ENCODE peak calls at places on chromosomes 4 and X, in seven cellular contexts. G is GM12891, S is A549, R is GM12892, W is HCT116, H is right lobe of liver, U is NB4. Z is an unnamed sample.

GRCh38 chr4:76498550-76498949 is 63.5 kb downstream of the SHROOM3 start:
- DNase-seq in G (no peak), S (no peak), R (no peak), W (no peak), H (no peak), U (no peak), Z (no peak)

GRCh38 chrX:24146283-24146865 is 3.2 kb upstream of the ZFX start:
- DNase-seq in G (no peak), S (peak), R (no peak), W (no peak), H (no peak), U (peak), Z (no peak)

GRCh38 chrX:130304587-130305368 is 34.9 kb upstream of the SLC25A14 start:
- DNase-seq in G (no peak), S (no peak), R (no peak), W (no peak), H (no peak), U (no peak), Z (no peak)

GRCh38 chrX:105464611-105465010 is 244.1 kb upstream of the TEX13A start:
- DNase-seq in G (no peak), S (no peak), R (no peak), W (no peak), H (no peak), U (no peak), Z (no peak)

GRCh38 chr4:80249144-80249543 is 17.3 kb upstream of the FGF5 start:
- DNase-seq in G (no peak), S (no peak), R (no peak), W (no peak), H (no peak), U (no peak), Z (no peak)

GRCh38 chr4:185950891-185951290 is 118.1 kb upstream of the TLR3 start:
- DNase-seq in G (no peak), S (no peak), R (no peak), W (no peak), H (no peak), U (no peak), Z (no peak)

GRCh38 chrX:109393859-109394258 is 88.0 kb downstream of the GUCY2F start:
- DNase-seq in G (no peak), S (peak), R (no peak), W (no peak), H (no peak), U (peak), Z (no peak)

GRCh38 chr4:139843643-139844042 is 178.0 kb downstream of the MGST2 start:
- DNase-seq in G (no peak), S (no peak), R (no peak), W (no peak), H (no peak), U (peak), Z (no peak)

GRCh38 chr4:38949416-38950051 is 81.9 kb downstream of the FAM114A1 start:
- DNase-seq in G (no peak), S (no peak), R (no peak), W (no peak), H (no peak), U (no peak), Z (no peak)

GRCh38 chr4:119615068-119615744 is 13.4 kb downstream of the PDE5A start:
- DNase-seq in G (no peak), S (no peak), R (no peak), W (no peak), H (no peak), U (peak), Z (no peak)

GRCh38 chrX:16087081-16087480 is 36.3 kb upstream of the GRPR start:
- DNase-seq in G (no peak), S (no peak), R (no peak), W (no peak), H (no peak), U (no peak), Z (no peak)

GRCh38 chrX:135923353-135923752 is 29.8 kb downstream of the SAGE1 start:
- DNase-seq in G (no peak), S (peak), R (no peak), W (peak), H (no peak), U (no peak), Z (no peak)

GRCh38 chrX:95044331-95044730 is 1370.3 kb downstream of the FAM133A start:
- DNase-seq in G (no peak), S (no peak), R (no peak), W (no peak), H (no peak), U (no peak), Z (no peak)

DNA sequence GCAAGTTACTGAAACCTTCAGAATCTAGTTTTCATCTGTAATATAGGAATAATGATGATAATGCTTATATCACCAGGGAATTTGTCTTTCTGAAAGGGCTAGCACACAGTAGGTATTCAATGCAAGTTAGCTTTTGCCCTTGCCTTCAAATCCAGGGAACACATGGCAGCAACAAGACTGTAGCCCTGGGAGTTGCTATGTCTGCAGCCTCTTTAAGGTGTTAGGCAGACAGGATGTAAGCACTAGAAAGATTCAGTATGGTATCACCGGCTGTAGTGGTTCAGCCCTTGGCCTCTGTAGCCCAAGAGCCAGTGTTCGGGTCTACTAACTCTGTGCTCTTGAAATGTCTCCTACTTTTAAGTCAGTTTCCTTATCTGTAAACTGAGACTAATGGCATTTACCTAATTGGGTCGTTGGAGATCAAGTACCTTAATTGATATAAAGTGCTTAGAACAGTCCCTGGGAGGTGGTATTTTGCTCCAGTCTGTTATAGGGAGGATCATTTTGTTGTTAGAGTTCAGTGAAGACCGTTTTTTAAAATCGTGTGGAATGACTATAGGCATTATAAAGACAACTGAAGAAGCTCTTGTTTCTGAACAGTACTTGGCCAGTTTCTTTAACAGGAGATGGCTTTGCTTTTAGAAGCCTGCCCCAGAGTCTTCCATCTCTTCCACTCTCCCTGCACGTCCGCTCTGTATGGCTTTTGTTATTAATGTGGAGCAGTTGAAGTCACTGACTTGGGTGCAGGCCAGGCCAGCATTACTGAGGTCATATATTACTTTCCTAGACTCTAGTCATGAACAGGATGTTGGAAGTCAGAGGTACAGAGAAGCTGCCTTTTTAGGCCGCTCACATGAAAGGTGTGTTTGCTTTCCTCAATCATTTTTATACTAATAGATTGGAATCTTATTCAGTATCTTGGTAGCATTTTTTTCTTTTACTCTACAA is 44.8 kb downstream of the GAB1 start:
- DNase-seq in G (no peak), S (no peak), R (no peak), W (no peak), H (peak), U (no peak), Z (peak)
- TF ChIP-seq POLR2A in G (no peak), S (no peak), R (no peak), W (no peak), H (no peak), U (no peak), Z (no peak)

GRCh38 chr4:183638436-183638835 is 20.5 kb downstream of the RWDD4 start:
- DNase-seq in G (no peak), S (no peak), R (no peak), W (no peak), H (no peak), U (no peak), Z (no peak)

GRCh38 chr4:183636488-183636887 is 22.5 kb downstream of the RWDD4 start:
- DNase-seq in G (no peak), S (peak), R (no peak), W (no peak), H (no peak), U (no peak), Z (peak)

GRCh38 chr4:183635737-183636136 is 23.2 kb downstream of the RWDD4 start:
- DNase-seq in G (no peak), S (no peak), R (no peak), W (no peak), H (no peak), U (no peak), Z (no peak)

GRCh38 chr4:183637461-183637860 is 21.5 kb downstream of the RWDD4 start:
- DNase-seq in G (no peak), S (no peak), R (no peak), W (no peak), H (no peak), U (no peak), Z (no peak)

DNA sequence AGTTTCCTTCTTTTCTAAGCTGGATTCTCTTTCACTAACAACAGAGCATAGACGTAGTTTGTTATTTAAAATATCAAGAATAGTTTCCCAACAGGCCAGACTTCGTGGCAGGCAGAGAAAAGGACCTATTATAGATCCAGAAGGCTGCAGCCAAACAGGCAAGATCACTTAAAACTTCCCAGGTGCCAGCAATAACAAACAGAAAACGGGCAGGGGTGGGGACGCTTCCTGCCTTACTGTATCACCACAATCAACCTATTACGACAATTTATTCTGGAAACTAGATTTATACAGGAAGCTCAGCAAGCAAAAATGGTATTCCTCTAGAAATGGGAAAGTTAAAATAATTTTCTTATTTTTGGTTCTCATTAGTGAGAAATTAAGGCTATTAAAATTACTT is 22.1 kb downstream of the RWDD4 start:
- DNase-seq in G (no peak), S (peak), R (no peak), W (no peak), H (no peak), U (no peak), Z (no peak)
- TF ChIP-seq POLR2A in G (no peak), S (no peak), R (no peak), W (no peak), H (no peak), U (no peak), Z (no peak)

GRCh38 chr4:24730256-24731001 is 64.9 kb upstream of the SOD3 start:
- DNase-seq in G (no peak), S (no peak), R (no peak), W (no peak), H (no peak), U (no peak), Z (peak)

GRCh38 chr4:24729041-24729730 is 66.2 kb upstream of the SOD3 start:
- DNase-seq in G (no peak), S (no peak), R (no peak), W (no peak), H (no peak), U (no peak), Z (no peak)

GRCh38 chr4:24722026-24722568 is 73.3 kb upstream of the SOD3 start:
- DNase-seq in G (no peak), S (peak), R (no peak), W (no peak), H (no peak), U (peak), Z (no peak)

GRCh38 chr4:24731448-24731847 is 63.9 kb upstream of the SOD3 start:
- DNase-seq in G (no peak), S (no peak), R (no peak), W (no peak), H (no peak), U (no peak), Z (no peak)

GRCh38 chr4:24727390-24727789 is 68.0 kb upstream of the SOD3 start:
- DNase-seq in G (no peak), S (no peak), R (no peak), W (no peak), H (no peak), U (no peak), Z (no peak)
- TF ChIP-seq POLR2A in G (no peak), S (no peak), R (no peak), W (no peak), H (no peak), U (no peak), Z (no peak)

DNA sequence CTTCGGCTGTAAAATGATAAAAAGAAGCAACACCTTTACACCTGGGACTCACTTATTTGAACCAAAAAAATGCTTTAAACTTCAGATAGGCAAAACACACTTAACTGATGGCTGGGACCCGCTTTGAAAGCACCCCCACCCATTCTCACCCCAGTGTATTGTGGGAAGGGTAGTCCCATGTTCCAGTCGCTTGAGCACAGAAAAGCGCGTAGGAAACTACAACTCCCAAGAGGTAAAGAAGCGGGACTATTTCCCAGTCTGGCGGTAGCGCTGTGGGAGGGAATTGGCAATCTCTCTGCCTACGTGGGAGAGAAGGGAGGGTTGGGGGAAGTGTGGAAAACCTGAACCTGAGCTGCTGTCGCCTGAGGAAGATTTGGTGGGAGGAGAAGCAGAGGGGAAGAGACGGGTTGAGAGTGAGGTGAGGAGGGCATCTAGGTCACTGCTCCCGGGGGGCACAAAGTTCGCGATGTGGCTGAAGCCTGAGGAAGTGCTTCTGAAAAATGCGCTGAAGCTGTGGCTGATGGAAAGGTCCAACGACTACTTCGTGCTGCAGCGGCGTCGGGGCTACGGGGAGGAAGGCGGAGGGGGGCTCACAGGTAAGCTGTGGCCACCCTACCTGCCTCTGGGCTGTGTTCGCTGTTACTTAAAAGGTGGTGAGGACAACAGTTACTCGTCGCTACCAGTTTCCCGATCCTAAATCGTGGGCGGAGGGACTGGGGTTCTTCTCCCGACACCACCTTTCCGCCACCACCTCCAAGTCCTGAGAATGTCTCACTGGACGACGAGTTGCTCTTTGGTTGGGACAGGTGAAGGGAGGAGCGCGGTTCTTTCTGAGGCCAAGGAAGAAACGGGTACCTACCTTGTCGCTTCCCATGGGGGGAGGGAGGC is at the start of gene TBC1D8B:
- DNase-seq in G (no peak), S (peak), R (peak), W (peak), H (peak), U (peak), Z (peak)
- TF ChIP-seq POLR2A in G (no peak), S (peak), R (no peak), W (no peak), H (no peak), U (no peak), Z (peak)

GRCh38 chr4:1711906-1712215 is 258 bp downstream of the SLBP start:
- DNase-seq in G (no peak), S (no peak), R (no peak), W (no peak), H (no peak), U (no peak), Z (no peak)

GRCh38 chr4:1711055-1711905 is 839 bp downstream of the SLBP start:
- DNase-seq in G (no peak), S (peak), R (no peak), W (no peak), H (peak), U (peak), Z (peak)

GRCh38 chr4:1714303-1715001 is 2.3 kb upstream of the SLBP start:
- DNase-seq in G (no peak), S (peak), R (no peak), W (no peak), H (no peak), U (peak), Z (no peak)

GRCh38 chr4:1713003-1713397 is 881 bp upstream of the SLBP start:
- DNase-seq in G (no peak), S (no peak), R (no peak), W (no peak), H (no peak), U (no peak), Z (no peak)

DNA sequence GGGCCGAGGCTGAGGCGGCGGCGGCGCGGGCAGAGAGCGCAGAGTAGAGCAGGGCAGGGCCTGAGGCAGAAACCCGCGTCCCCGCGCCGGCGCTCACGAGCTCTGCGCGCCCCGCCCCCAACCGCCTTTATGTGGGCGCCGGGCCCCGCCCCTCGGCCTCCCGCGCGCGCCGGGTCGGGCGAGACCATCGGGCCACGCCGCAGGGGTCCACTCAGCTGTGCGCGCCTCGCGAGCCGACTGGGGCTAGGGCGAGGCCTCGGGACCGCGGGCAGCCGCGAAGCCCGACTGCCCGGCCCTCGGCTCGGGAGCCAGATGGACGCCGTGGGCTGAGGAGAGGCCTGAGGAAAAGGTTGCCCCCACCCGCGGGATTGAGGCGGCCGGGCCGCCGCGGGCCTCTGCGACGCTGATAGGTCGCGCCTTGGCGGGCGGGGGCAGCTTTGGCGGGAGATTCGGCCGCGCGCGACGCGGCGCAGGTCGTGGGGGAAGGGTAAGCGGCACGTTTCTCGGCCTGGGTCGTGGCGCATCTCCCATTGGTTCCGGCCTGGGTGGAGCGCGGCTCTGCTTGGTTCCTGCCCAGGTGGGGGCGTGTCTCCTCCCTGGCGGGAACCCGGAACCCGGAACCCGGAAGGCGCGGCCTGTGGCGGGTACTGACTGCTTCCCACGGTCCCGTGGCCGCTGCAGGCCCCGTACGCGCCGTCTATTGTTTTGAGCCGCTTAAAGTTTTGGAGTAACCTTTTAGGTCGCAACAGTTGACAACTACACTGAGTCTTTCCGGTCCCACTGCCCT is at the start of gene SLBP:
- DNase-seq in G (peak), S (peak), R (peak), W (peak), H (peak), U (peak), Z (peak)
- TF ChIP-seq POLR2A in G (peak), S (peak), R (peak), W (peak), H (peak), U (peak), Z (peak)

GRCh38 chrX:150874448-150874847 is 24.0 kb downstream of the CD99L2 start:
- DNase-seq in G (no peak), S (no peak), R (no peak), W (no peak), H (no peak), U (no peak), Z (no peak)
- TF ChIP-seq POLR2A in G (no peak), S (no peak), R (no peak), W (no peak), H (no peak), U (no peak), Z (no peak)

GRCh38 chr4:41713768-41714167 is 34.8 kb downstream of the PHOX2B start:
- DNase-seq in G (no peak), S (no peak), R (no peak), W (no peak), H (no peak), U (no peak), Z (no peak)

GRCh38 chr4:41718907-41719306 is 29.6 kb downstream of the PHOX2B start:
- DNase-seq in G (no peak), S (no peak), R (no peak), W (no peak), H (no peak), U (no peak), Z (no peak)

GRCh38 chr4:41714601-41715000 is 33.9 kb downstream of the PHOX2B start:
- DNase-seq in G (no peak), S (no peak), R (no peak), W (no peak), H (no peak), U (no peak), Z (no peak)

GRCh38 chr4:41712413-41712812 is 36.1 kb downstream of the PHOX2B start:
- DNase-seq in G (no peak), S (no peak), R (no peak), W (no peak), H (no peak), U (no peak), Z (no peak)

GRCh38 chr4:41715155-41715554 is 33.4 kb downstream of the PHOX2B start:
- DNase-seq in G (no peak), S (no peak), R (no peak), W (no peak), H (no peak), U (no peak), Z (no peak)
- TF ChIP-seq POLR2A in G (no peak), S (no peak), R (no peak), W (no peak), H (no peak), U (no peak), Z (no peak)

GRCh38 chr4:152938237-152938969 is 2.3 kb downstream of the FHDC1 start:
- DNase-seq in G (no peak), S (no peak), R (no peak), W (no peak), H (no peak), U (no peak), Z (peak)

GRCh38 chr4:152942346-152942745 is 6.2 kb downstream of the FHDC1 start:
- DNase-seq in G (no peak), S (no peak), R (no peak), W (no peak), H (no peak), U (no peak), Z (no peak)

GRCh38 chr4:152937280-152937534 is 1.1 kb downstream of the FHDC1 start:
- DNase-seq in G (no peak), S (no peak), R (peak), W (no peak), H (no peak), U (no peak), Z (no peak)

GRCh38 chr4:152937535-152938236 is 1.6 kb downstream of the FHDC1 start:
- DNase-seq in G (peak), S (peak), R (peak), W (no peak), H (peak), U (peak), Z (peak)

DNA sequence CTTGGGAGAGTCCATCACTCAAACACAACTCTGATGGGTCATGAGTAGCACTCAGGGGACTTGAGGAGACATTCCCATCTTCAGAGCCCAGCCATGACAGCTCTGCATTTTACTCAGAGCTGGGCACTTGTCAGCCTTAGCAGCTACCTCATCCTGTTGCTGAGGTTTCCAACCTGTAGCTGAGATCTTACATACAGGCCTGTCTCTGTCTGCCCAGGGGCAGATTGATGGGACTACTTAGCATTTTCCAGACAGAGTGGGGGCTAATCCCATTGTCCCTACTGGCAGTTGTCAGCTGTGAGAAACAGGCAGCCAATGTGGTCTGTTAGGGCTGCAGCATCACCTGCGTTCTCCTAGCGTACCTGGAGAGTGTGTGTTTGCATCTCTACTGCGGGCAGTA is 3.5 kb downstream of the FHDC1 start:
- DNase-seq in G (no peak), S (no peak), R (no peak), W (no peak), H (no peak), U (no peak), Z (no peak)
- TF ChIP-seq POLR2A in G (no peak), S (no peak), R (no peak), W (no peak), H (no peak), U (no peak), Z (no peak)

GRCh38 chr4:41934813-41935651 is at the start of gene TMEM33:
- DNase-seq in G (peak), S (peak), R (peak), W (peak), H (peak), U (peak), Z (peak)
- TF ChIP-seq POLR2A in G (peak), S (peak), R (peak), W (peak), H (peak), U (peak), Z (peak)

Z was measured in transverse colon.